ENCODE peak calls at places on chromosome 1, in seven cellular contexts. One of them, this sample, is unnamed. For H3K36me3, the result is how much of the 10 kb centered on the place peaks cover.

GRCh38 chr1:161501234-161501633 is 4.0 kb upstream of the FCGR2A start:
- DNase-seq in Panc1: no peak
- DNase-seq in colonic mucosa: no peak
- DNase-seq in stomach: no peak
- DNase-seq in keratinocyte: no peak
- DNase-seq in osteoblast: no peak
- DNase-seq in lower lobe of right lung: no peak
- DNase-seq in this sample: no peak

GRCh38 chr1:162215902-162216301 is 146.4 kb downstream of the NOS1AP start:
- DNase-seq in keratinocyte: no peak
- DNase-seq in Panc1: no peak
- DNase-seq in colonic mucosa: peak
- DNase-seq in osteoblast: no peak
- DNase-seq in lower lobe of right lung: no peak
- DNase-seq in stomach: no peak
- DNase-seq in this sample: no peak

GRCh38 chr1:173202430-173203145 is 4.5 kb downstream of the TNFSF4 start:
- DNase-seq in osteoblast: no peak
- DNase-seq in lower lobe of right lung: no peak
- DNase-seq in colonic mucosa: peak
- DNase-seq in Panc1: peak
- DNase-seq in stomach: no peak
- DNase-seq in keratinocyte: no peak
- DNase-seq in this sample: no peak

GRCh38 chr1:160149706-160150105 is 1.7 kb upstream of the ATP1A4 start:
- DNase-seq in Panc1: no peak
- DNase-seq in colonic mucosa: no peak
- DNase-seq in lower lobe of right lung: no peak
- DNase-seq in stomach: no peak
- DNase-seq in keratinocyte: no peak
- DNase-seq in osteoblast: no peak
- DNase-seq in this sample: no peak

GRCh38 chr1:24735619-24736375 is 9.4 kb upstream of the CLIC4 start:
- DNase-seq in lower lobe of right lung: peak
- DNase-seq in keratinocyte: no peak
- DNase-seq in stomach: no peak
- DNase-seq in Panc1: no peak
- DNase-seq in colonic mucosa: no peak
- DNase-seq in osteoblast: peak
- DNase-seq in this sample: no peak

GRCh38 chr1:155012052-155012546 is 9.5 kb downstream of the ZBTB7B start:
- DNase-seq in lower lobe of right lung: peak
- DNase-seq in colonic mucosa: peak
- DNase-seq in stomach: peak
- DNase-seq in keratinocyte: no peak
- DNase-seq in osteoblast: peak
- DNase-seq in Panc1: no peak
- DNase-seq in this sample: peak

GRCh38 chr1:58852731-58853485 is 69.1 kb upstream of the JUN start:
- DNase-seq in stomach: no peak
- DNase-seq in osteoblast: no peak
- DNase-seq in Panc1: no peak
- DNase-seq in keratinocyte: no peak
- DNase-seq in colonic mucosa: no peak
- DNase-seq in lower lobe of right lung: no peak
- DNase-seq in this sample: no peak

GRCh38 chr1:92949937-92950817 is 11.1 kb downstream of the DIPK1A start:
- DNase-seq in Panc1: no peak
- DNase-seq in colonic mucosa: no peak
- DNase-seq in keratinocyte: no peak
- DNase-seq in osteoblast: no peak
- DNase-seq in stomach: no peak
- DNase-seq in lower lobe of right lung: no peak
- DNase-seq in this sample: no peak

GRCh38 chr1:200767326-200767725 is 28.6 kb downstream of the CAMSAP2 start:
- DNase-seq in osteoblast: no peak
- DNase-seq in stomach: no peak
- DNase-seq in colonic mucosa: no peak
- DNase-seq in Panc1: no peak
- DNase-seq in lower lobe of right lung: no peak
- DNase-seq in keratinocyte: no peak
- DNase-seq in this sample: no peak

GRCh38 chr1:234125283-234125682 is 220.8 kb downstream of the SLC35F3 start:
- DNase-seq in stomach: no peak
- DNase-seq in lower lobe of right lung: no peak
- DNase-seq in osteoblast: no peak
- DNase-seq in Panc1: no peak
- DNase-seq in colonic mucosa: peak
- DNase-seq in keratinocyte: no peak
- DNase-seq in this sample: no peak

GRCh38 chr1:7676274-7676945 is 94.7 kb upstream of the VAMP3 start:
- DNase-seq in colonic mucosa: no peak
- DNase-seq in osteoblast: peak
- DNase-seq in keratinocyte: no peak
- DNase-seq in stomach: no peak
- DNase-seq in Panc1: no peak
- DNase-seq in lower lobe of right lung: peak
- DNase-seq in this sample: no peak

GRCh38 chr1:238466459-238466858 is 575.7 kb upstream of the ZP4 start:
- DNase-seq in colonic mucosa: no peak
- DNase-seq in osteoblast: peak
- DNase-seq in keratinocyte: no peak
- DNase-seq in lower lobe of right lung: no peak
- DNase-seq in Panc1: no peak
- DNase-seq in stomach: no peak
- DNase-seq in this sample: no peak

GRCh38 chr1:41713557-41714327 is 205.0 kb downstream of the HIVEP3 start:
- DNase-seq in colonic mucosa: no peak
- DNase-seq in stomach: no peak
- DNase-seq in keratinocyte: no peak
- DNase-seq in lower lobe of right lung: no peak
- DNase-seq in osteoblast: peak
- DNase-seq in Panc1: no peak
- DNase-seq in this sample: no peak

GRCh38 chr1:207414606-207415108 is 39.5 kb upstream of the CR2 start:
- DNase-seq in keratinocyte: no peak
- DNase-seq in lower lobe of right lung: no peak
- DNase-seq in stomach: no peak
- DNase-seq in osteoblast: no peak
- DNase-seq in colonic mucosa: no peak
- DNase-seq in Panc1: no peak
- DNase-seq in this sample: no peak

GRCh38 chr1:245094092-245094491 is 60.7 kb upstream of the KIF26B start:
- DNase-seq in osteoblast: no peak
- DNase-seq in keratinocyte: no peak
- DNase-seq in lower lobe of right lung: no peak
- DNase-seq in Panc1: no peak
- DNase-seq in colonic mucosa: no peak
- DNase-seq in stomach: no peak
- DNase-seq in this sample: no peak

GRCh38 chr1:62109124-62109523 is 85.5 kb upstream of the L1TD1 start:
- DNase-seq in Panc1: no peak
- DNase-seq in stomach: no peak
- DNase-seq in lower lobe of right lung: no peak
- DNase-seq in osteoblast: no peak
- DNase-seq in keratinocyte: no peak
- DNase-seq in colonic mucosa: no peak
- DNase-seq in this sample: no peak

GRCh38 chr1:64337476-64337875 is 132.5 kb upstream of the CACHD1 start:
- DNase-seq in keratinocyte: no peak
- DNase-seq in Panc1: no peak
- DNase-seq in lower lobe of right lung: no peak
- DNase-seq in osteoblast: no peak
- DNase-seq in colonic mucosa: no peak
- DNase-seq in stomach: no peak
- DNase-seq in this sample: no peak

DNA sequence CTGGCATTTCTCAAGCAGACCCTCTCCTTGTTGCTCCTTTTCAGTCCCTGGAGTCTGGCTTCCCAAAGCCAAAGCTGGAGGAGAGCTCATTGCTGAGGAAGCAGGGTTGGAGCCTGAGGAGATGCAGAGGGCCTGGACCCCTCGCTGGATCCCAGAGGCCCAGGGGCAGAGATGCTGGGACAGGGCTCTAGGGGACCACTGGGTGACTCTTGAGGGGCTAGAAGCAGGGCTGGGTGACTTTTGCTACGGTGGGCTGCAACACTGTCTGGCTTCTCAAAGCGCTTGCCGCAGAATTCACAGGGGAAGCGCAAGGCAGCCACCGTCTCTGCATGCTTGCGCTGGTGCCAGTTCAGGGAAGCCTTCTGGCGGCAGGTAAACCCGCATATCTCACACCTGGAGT is 8.8 kb downstream of the ZNF692 start:
- DNase-seq in lower lobe of right lung: no peak
- DNase-seq in osteoblast: peak
- DNase-seq in Panc1: no peak
- DNase-seq in keratinocyte: no peak
- DNase-seq in stomach: no peak
- DNase-seq in colonic mucosa: no peak
- DNase-seq in this sample: peak
- H3K36me3 ChIP-seq in lower lobe of right lung: half or more
- H3K36me3 ChIP-seq in osteoblast: half or more
- H3K36me3 ChIP-seq in Panc1: under half
- H3K36me3 ChIP-seq in keratinocyte: under half
- H3K36me3 ChIP-seq in stomach: half or more
- H3K36me3 ChIP-seq in colonic mucosa: under half
- H3K36me3 ChIP-seq in this sample: half or more

GRCh38 chr1:26858891-26859630 is 3.9 kb upstream of the SFN start:
- DNase-seq in Panc1: no peak
- DNase-seq in colonic mucosa: no peak
- DNase-seq in osteoblast: peak
- DNase-seq in stomach: no peak
- DNase-seq in lower lobe of right lung: no peak
- DNase-seq in keratinocyte: peak
- DNase-seq in this sample: no peak

GRCh38 chr1:26857473-26857872 is 5.5 kb upstream of the SFN start:
- DNase-seq in Panc1: no peak
- DNase-seq in keratinocyte: no peak
- DNase-seq in colonic mucosa: no peak
- DNase-seq in lower lobe of right lung: no peak
- DNase-seq in osteoblast: no peak
- DNase-seq in stomach: no peak
- DNase-seq in this sample: no peak

GRCh38 chr1:26856604-26857469 is 6.1 kb upstream of the SFN start:
- DNase-seq in stomach: no peak
- DNase-seq in colonic mucosa: no peak
- DNase-seq in keratinocyte: no peak
- DNase-seq in osteoblast: peak
- DNase-seq in Panc1: no peak
- DNase-seq in lower lobe of right lung: no peak
- DNase-seq in this sample: no peak

GRCh38 chr1:26856181-26856580 is 6.8 kb upstream of the SFN start:
- DNase-seq in colonic mucosa: no peak
- DNase-seq in keratinocyte: no peak
- DNase-seq in stomach: no peak
- DNase-seq in Panc1: no peak
- DNase-seq in lower lobe of right lung: no peak
- DNase-seq in osteoblast: no peak
- DNase-seq in this sample: no peak

DNA sequence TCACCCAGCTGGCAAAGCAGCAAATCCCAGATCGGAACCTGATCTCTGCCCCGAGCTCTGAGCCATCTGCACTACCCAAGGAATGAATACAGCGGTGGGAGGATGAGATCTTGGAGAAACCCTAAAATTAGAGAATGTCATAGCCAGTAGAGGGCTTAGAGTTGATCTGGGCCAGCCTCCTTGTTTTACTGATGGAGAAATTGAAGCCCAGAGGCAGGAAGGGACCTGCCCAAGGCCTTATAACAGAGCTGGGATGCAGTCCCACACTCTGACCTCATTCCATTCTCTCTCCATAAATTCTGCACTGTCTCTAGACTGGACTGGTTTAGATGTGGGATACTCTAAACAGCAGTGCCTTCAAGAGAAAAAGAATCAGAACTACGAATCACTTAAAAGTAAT is 4.8 kb upstream of the SFN start:
- DNase-seq in stomach: no peak
- DNase-seq in colonic mucosa: no peak
- DNase-seq in keratinocyte: no peak
- DNase-seq in osteoblast: no peak
- DNase-seq in Panc1: no peak
- DNase-seq in lower lobe of right lung: no peak
- DNase-seq in this sample: no peak
- TF ChIP-seq CTCF in stomach: no peak
- TF ChIP-seq CTCF in colonic mucosa: no peak
- TF ChIP-seq CTCF in keratinocyte: peak
- TF ChIP-seq CTCF in osteoblast: no peak
- TF ChIP-seq CTCF in Panc1: no peak
- TF ChIP-seq CTCF in lower lobe of right lung: no peak
- TF ChIP-seq CTCF in this sample: no peak

GRCh38 chr1:51858892-51859291 is 19.6 kb downstream of the NRDC start:
- DNase-seq in lower lobe of right lung: no peak
- DNase-seq in osteoblast: no peak
- DNase-seq in stomach: no peak
- DNase-seq in colonic mucosa: no peak
- DNase-seq in Panc1: no peak
- DNase-seq in keratinocyte: no peak
- DNase-seq in this sample: no peak

GRCh38 chr1:51863384-51863783 is 15.1 kb downstream of the NRDC start:
- DNase-seq in osteoblast: no peak
- DNase-seq in colonic mucosa: no peak
- DNase-seq in stomach: no peak
- DNase-seq in lower lobe of right lung: no peak
- DNase-seq in Panc1: no peak
- DNase-seq in keratinocyte: no peak
- DNase-seq in this sample: no peak

GRCh38 chr1:51861669-51862068 is 16.9 kb downstream of the NRDC start:
- DNase-seq in lower lobe of right lung: no peak
- DNase-seq in osteoblast: no peak
- DNase-seq in stomach: no peak
- DNase-seq in colonic mucosa: no peak
- DNase-seq in Panc1: no peak
- DNase-seq in keratinocyte: no peak
- DNase-seq in this sample: no peak

GRCh38 chr1:51859333-51859732 is 19.2 kb downstream of the NRDC start:
- DNase-seq in Panc1: no peak
- DNase-seq in lower lobe of right lung: no peak
- DNase-seq in osteoblast: no peak
- DNase-seq in keratinocyte: no peak
- DNase-seq in colonic mucosa: no peak
- DNase-seq in stomach: no peak
- DNase-seq in this sample: no peak

DNA sequence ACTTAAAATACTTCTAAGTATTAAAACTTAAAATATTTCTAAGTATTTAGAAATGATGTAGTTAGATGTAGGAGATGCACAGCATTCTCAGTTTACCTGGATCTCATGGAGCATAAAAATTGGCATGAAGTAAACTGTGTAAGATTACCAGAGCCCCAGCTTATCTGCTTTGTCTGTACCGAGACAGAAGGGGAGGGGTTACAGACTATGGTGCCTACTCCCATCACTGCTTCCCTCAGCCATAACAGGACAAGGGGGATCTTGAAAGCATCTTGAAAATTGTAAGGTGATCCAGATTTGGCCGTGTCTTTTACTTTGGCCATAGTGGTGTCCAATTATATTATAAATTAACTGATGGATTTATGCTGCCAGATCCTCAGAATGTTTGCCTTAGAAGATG is 18.8 kb downstream of the NRDC start:
- DNase-seq in stomach: no peak
- DNase-seq in keratinocyte: no peak
- DNase-seq in colonic mucosa: no peak
- DNase-seq in lower lobe of right lung: no peak
- DNase-seq in osteoblast: no peak
- DNase-seq in Panc1: no peak
- DNase-seq in this sample: no peak
- H3K36me3 ChIP-seq in stomach: under half
- H3K36me3 ChIP-seq in keratinocyte: under half
- H3K36me3 ChIP-seq in colonic mucosa: under half
- H3K36me3 ChIP-seq in lower lobe of right lung: under half
- H3K36me3 ChIP-seq in osteoblast: under half
- H3K36me3 ChIP-seq in Panc1: under half
- H3K36me3 ChIP-seq in this sample: under half

GRCh38 chr1:193549067-193549466 is 362.7 kb upstream of the B3GALT2 start:
- DNase-seq in osteoblast: no peak
- DNase-seq in lower lobe of right lung: no peak
- DNase-seq in Panc1: no peak
- DNase-seq in stomach: no peak
- DNase-seq in keratinocyte: no peak
- DNase-seq in colonic mucosa: no peak
- DNase-seq in this sample: no peak
- TF ChIP-seq CTCF in osteoblast: no peak
- TF ChIP-seq CTCF in lower lobe of right lung: no peak
- TF ChIP-seq CTCF in Panc1: no peak
- TF ChIP-seq CTCF in stomach: no peak
- TF ChIP-seq CTCF in keratinocyte: no peak
- TF ChIP-seq CTCF in colonic mucosa: no peak
- TF ChIP-seq CTCF in this sample: no peak